ENCODE peak calls at places on chromosomes 2 and 18, in six cellular contexts. Z, L, S, I, W and R are unnamed samples.

GRCh38 chr2:120817136-120817955 is 81.7 kb downstream of the GLI2 start:
- DNase-seq in Z (no peak), L (no peak), S (no peak), I (no peak), W (no peak), R (no peak)

GRCh38 chr2:171225302-171225980 is 64.7 kb upstream of the TLK1 start:
- DNase-seq in Z (peak; percentile 91), L (no peak), S (no peak), I (peak; percentile 86), W (no peak), R (no peak)

GRCh38 chr18:60888225-60888624 is 445.0 kb upstream of the CDH20 start:
- DNase-seq in Z (no peak), L (no peak), S (no peak), I (no peak), W (no peak), R (no peak)

GRCh38 chr18:77207540-77207939 is 42.1 kb upstream of the GALR1 start:
- DNase-seq in Z (peak; percentile 42), L (peak; percentile 37), S (peak; percentile 6), I (no peak), W (no peak), R (peak; percentile 53)

GRCh38 chr18:75052475-75052874 is 156.5 kb downstream of the PTGR3 start:
- DNase-seq in Z (no peak), L (no peak), S (no peak), I (no peak), W (no peak), R (no peak)

GRCh38 chr2:54419855-54420550 is 36.1 kb upstream of the SPTBN1 start:
- DNase-seq in Z (no peak), L (no peak), S (no peak), I (no peak), W (no peak), R (no peak)

GRCh38 chr2:85758361-85759256 is 4.8 kb downstream of the ATOH8 start:
- DNase-seq in Z (no peak), L (no peak), S (peak; percentile 47), I (no peak), W (no peak), R (no peak)

GRCh38 chr2:222671259-222672067 is at the start of gene MOGAT1:
- DNase-seq in Z (no peak), L (peak; percentile 43), S (peak; percentile 60), I (no peak), W (peak; percentile 67), R (peak; percentile 77)

GRCh38 chr2:41965886-41966285 is 81.9 kb upstream of the PKDCC start:
- DNase-seq in Z (no peak), L (no peak), S (no peak), I (peak; percentile 9), W (no peak), R (no peak)

GRCh38 chr2:36707050-36707449 is 10.5 kb downstream of the VIT start:
- DNase-seq in Z (peak; percentile 31), L (no peak), S (no peak), I (peak; percentile 24), W (no peak), R (no peak)

GRCh38 chr18:57437782-57438668 is 2.9 kb downstream of the ONECUT2 start:
- DNase-seq in Z (peak; percentile 62), L (peak; percentile 85), S (peak; percentile 89), I (no peak), W (peak; percentile 81), R (peak; percentile 92)

GRCh38 chr2:58204195-58204959 is 36.7 kb downstream of the FANCL start:
- DNase-seq in Z (no peak), L (no peak), S (peak; percentile 72), I (no peak), W (no peak), R (no peak)

GRCh38 chr2:199485732-199486335 is 28.1 kb upstream of the SATB2 start:
- DNase-seq in Z (peak; percentile 35), L (peak; percentile 79), S (peak; percentile 64), I (peak; percentile 52), W (peak; percentile 75), R (peak; percentile 83)

GRCh38 chr2:231576465-231576864 is 16.2 kb upstream of the TEX44 start:
- DNase-seq in Z (no peak), L (no peak), S (no peak), I (no peak), W (no peak), R (no peak)

GRCh38 chr18:31302991-31303390 is 15.0 kb upstream of the DSG1 start:
- DNase-seq in Z (peak; percentile 83), L (no peak), S (no peak), I (no peak), W (no peak), R (no peak)

GRCh38 chr18:36735130-36735529 is 93.7 kb downstream of the TPGS2 start:
- DNase-seq in Z (no peak), L (no peak), S (peak; percentile 12), I (no peak), W (no peak), R (no peak)

GRCh38 chr2:68747918-68748317 is 13.3 kb downstream of the ARHGAP25 start:
- DNase-seq in Z (no peak), L (no peak), S (no peak), I (no peak), W (no peak), R (no peak)

GRCh38 chr18:415627-416612 is 84.6 kb downstream of the COLEC12 start:
- DNase-seq in Z (peak; percentile 11), L (no peak), S (no peak), I (peak; percentile 22), W (no peak), R (no peak)